ENCODE peak calls at places on chromosomes 3 and 15, in seven cellular contexts. One of them, this sample, is unnamed.

GRCh38 chr3:148943531-148944200 is 47.7 kb upstream of the GYG1 start:
- DNase-seq in RWPE1: peak
- DNase-seq in HS-5: peak
- DNase-seq in NCI-H774: peak
- DNase-seq in EH: peak
- DNase-seq in activated T-cell treated with anti-CD3 and anti-CD28 coated beads for 24 hours: peak
- DNase-seq in neuronal stem cell: no peak
- DNase-seq in this sample: peak

GRCh38 chr3:49872801-49873281 is 3.1 kb upstream of the CAMKV start:
- DNase-seq in activated T-cell treated with anti-CD3 and anti-CD28 coated beads for 24 hours: no peak
- DNase-seq in HS-5: no peak
- DNase-seq in EH: no peak
- DNase-seq in neuronal stem cell: no peak
- DNase-seq in NCI-H774: no peak
- DNase-seq in RWPE1: no peak
- DNase-seq in this sample: no peak

GRCh38 chr15:62075595-62076279 is 9.0 kb downstream of the C2CD4A start:
- DNase-seq in NCI-H774: no peak
- DNase-seq in RWPE1: peak
- DNase-seq in activated T-cell treated with anti-CD3 and anti-CD28 coated beads for 24 hours: no peak
- DNase-seq in EH: peak
- DNase-seq in HS-5: no peak
- DNase-seq in neuronal stem cell: no peak
- DNase-seq in this sample: no peak

GRCh38 chr3:7461202-7461825 is 600.4 kb downstream of the GRM7 start:
- DNase-seq in NCI-H774: no peak
- DNase-seq in RWPE1: no peak
- DNase-seq in activated T-cell treated with anti-CD3 and anti-CD28 coated beads for 24 hours: no peak
- DNase-seq in EH: no peak
- DNase-seq in HS-5: no peak
- DNase-seq in neuronal stem cell: no peak
- DNase-seq in this sample: no peak

GRCh38 chr3:190854062-190854461 is 8.4 kb downstream of the GMNC start:
- DNase-seq in RWPE1: no peak
- DNase-seq in neuronal stem cell: no peak
- DNase-seq in EH: no peak
- DNase-seq in activated T-cell treated with anti-CD3 and anti-CD28 coated beads for 24 hours: no peak
- DNase-seq in HS-5: no peak
- DNase-seq in NCI-H774: no peak
- DNase-seq in this sample: no peak

GRCh38 chr3:143330316-143330868 is 210.8 kb downstream of the CHST2 start:
- DNase-seq in EH: no peak
- DNase-seq in HS-5: no peak
- DNase-seq in RWPE1: no peak
- DNase-seq in activated T-cell treated with anti-CD3 and anti-CD28 coated beads for 24 hours: no peak
- DNase-seq in neuronal stem cell: no peak
- DNase-seq in NCI-H774: no peak
- DNase-seq in this sample: no peak

GRCh38 chr15:26050979-26051378 is 187.9 kb upstream of the ATP10A start:
- DNase-seq in neuronal stem cell: no peak
- DNase-seq in activated T-cell treated with anti-CD3 and anti-CD28 coated beads for 24 hours: no peak
- DNase-seq in NCI-H774: no peak
- DNase-seq in EH: no peak
- DNase-seq in RWPE1: no peak
- DNase-seq in HS-5: no peak
- DNase-seq in this sample: no peak

GRCh38 chr15:28110416-28110975 is 11.4 kb upstream of the OCA2 start:
- DNase-seq in neuronal stem cell: no peak
- DNase-seq in HS-5: no peak
- DNase-seq in NCI-H774: no peak
- DNase-seq in RWPE1: no peak
- DNase-seq in EH: no peak
- DNase-seq in activated T-cell treated with anti-CD3 and anti-CD28 coated beads for 24 hours: no peak
- DNase-seq in this sample: no peak

GRCh38 chr15:63503739-63504246 is 600 bp upstream of the USP3 start:
- DNase-seq in NCI-H774: peak
- DNase-seq in HS-5: peak
- DNase-seq in activated T-cell treated with anti-CD3 and anti-CD28 coated beads for 24 hours: peak
- DNase-seq in RWPE1: peak
- DNase-seq in neuronal stem cell: no peak
- DNase-seq in EH: peak
- DNase-seq in this sample: peak

GRCh38 chr3:46593979-46594378 is 18.3 kb upstream of the FAM240A start:
- DNase-seq in activated T-cell treated with anti-CD3 and anti-CD28 coated beads for 24 hours: no peak
- DNase-seq in EH: no peak
- DNase-seq in RWPE1: no peak
- DNase-seq in HS-5: no peak
- DNase-seq in NCI-H774: no peak
- DNase-seq in neuronal stem cell: no peak
- DNase-seq in this sample: no peak

GRCh38 chr3:171542976-171543375 is 82.8 kb upstream of the TNIK start:
- DNase-seq in neuronal stem cell: no peak
- DNase-seq in activated T-cell treated with anti-CD3 and anti-CD28 coated beads for 24 hours: no peak
- DNase-seq in NCI-H774: no peak
- DNase-seq in EH: no peak
- DNase-seq in HS-5: no peak
- DNase-seq in RWPE1: no peak
- DNase-seq in this sample: no peak

GRCh38 chr3:189787622-189788021 is 156.4 kb downstream of the TP63 start:
- DNase-seq in EH: peak
- DNase-seq in activated T-cell treated with anti-CD3 and anti-CD28 coated beads for 24 hours: no peak
- DNase-seq in NCI-H774: no peak
- DNase-seq in neuronal stem cell: no peak
- DNase-seq in HS-5: no peak
- DNase-seq in RWPE1: peak
- DNase-seq in this sample: no peak

GRCh38 chr15:85625856-85626255 is 168.9 kb downstream of the KLHL25 start:
- DNase-seq in NCI-H774: no peak
- DNase-seq in EH: peak
- DNase-seq in HS-5: no peak
- DNase-seq in activated T-cell treated with anti-CD3 and anti-CD28 coated beads for 24 hours: peak
- DNase-seq in RWPE1: no peak
- DNase-seq in neuronal stem cell: no peak
- DNase-seq in this sample: peak

GRCh38 chr3:119627461-119627860 is 29.8 kb downstream of the PLA1A start:
- DNase-seq in NCI-H774: no peak
- DNase-seq in neuronal stem cell: no peak
- DNase-seq in EH: no peak
- DNase-seq in activated T-cell treated with anti-CD3 and anti-CD28 coated beads for 24 hours: no peak
- DNase-seq in RWPE1: no peak
- DNase-seq in HS-5: no peak
- DNase-seq in this sample: peak

This sample was measured in cardiac muscle cell.